ENCODE peak calls at places on chromosomes 1 and 21, in five cellular contexts. J is heart right ventricle, Z is suprapubic skin, V is aorta, I is colonic mucosa. U is an unnamed sample.

GRCh38 chr1:153527023-153527724 is 8.6 kb downstream of the S100A6 start:
- DNase-seq in J (no peak), V (no peak), Z (peak; percentile 57), I (no peak), U (no peak)

GRCh38 chr1:7300893-7301292 is 470.2 kb upstream of the VAMP3 start:
- DNase-seq in J (no peak), Z (no peak), I (peak; percentile 26), V (no peak), U (no peak)

GRCh38 chr1:156083800-156084790 is 1.8 kb upstream of the MEX3A start:
- DNase-seq in J (no peak), V (no peak), Z (no peak), I (no peak), U (no peak)

GRCh38 chr1:185679220-185679619 is 55.0 kb upstream of the HMCN1 start:
- DNase-seq in Z (no peak), J (peak; percentile 12), I (no peak), V (no peak), U (no peak)

GRCh38 chr1:46465981-46466476 is 23.6 kb upstream of the DMBX1 start:
- DNase-seq in J (no peak), I (no peak), V (no peak), Z (no peak), U (no peak)

GRCh38 chr1:21939650-21940374 is 2.7 kb upstream of the HSPG2 start:
- DNase-seq in V (peak; percentile 98), I (peak; percentile 82), Z (peak; percentile 93), J (peak; percentile 91), U (peak; percentile 81)

GRCh38 chr21:21387891-21388290 is 389.7 kb downstream of the NCAM2 start:
- DNase-seq in V (no peak), Z (no peak), J (no peak), I (no peak), U (no peak)

GRCh38 chr1:81672766-81673165 is 128.0 kb upstream of the ADGRL2 start:
- DNase-seq in Z (no peak), I (no peak), V (no peak), J (no peak), U (no peak)

GRCh38 chr1:72845342-72845741 is 563.0 kb upstream of the NEGR1 start:
- DNase-seq in J (no peak), Z (no peak), V (no peak), I (no peak), U (no peak)

GRCh38 chr1:31003613-31004230 is 61.8 kb downstream of the PUM1 start:
- DNase-seq in J (no peak), Z (no peak), I (no peak), V (no peak), U (no peak)

GRCh38 chr1:57404914-57405313 is 18.9 kb downstream of the DAB1 start:
- DNase-seq in J (no peak), V (no peak), Z (no peak), I (no peak), U (no peak)

GRCh38 chr1:201947697-201948008 is 1.3 kb upstream of the LMOD1 start:
- DNase-seq in J (no peak), V (no peak), Z (no peak), I (no peak), U (no peak)

GRCh38 chr1:30760596-30761311 is 3.2 kb upstream of the LAPTM5 start:
- DNase-seq in I (no peak), V (no peak), Z (no peak), J (no peak), U (no peak)

GRCh38 chr1:241605146-241605805 is 34.9 kb downstream of the CHML start:
- DNase-seq in Z (no peak), J (no peak), V (no peak), I (no peak), U (no peak)

GRCh38 chr1:7258622-7259135 is 473.4 kb downstream of the CAMTA1 start:
- DNase-seq in V (no peak), J (no peak), I (peak; percentile 8), Z (no peak), U (no peak)

GRCh38 chr1:193654951-193655705 is 468.7 kb upstream of the B3GALT2 start:
- DNase-seq in J (peak; percentile 23), I (no peak), V (no peak), Z (no peak), U (no peak)

GRCh38 chr1:77538956-77539509 is 143.4 kb downstream of the ZZZ3 start:
- DNase-seq in V (no peak), Z (no peak), J (no peak), I (no peak), U (no peak)

GRCh38 chr1:54501849-54502248 is 46.2 kb upstream of the ACOT11 start:
- DNase-seq in J (no peak), I (no peak), V (no peak), Z (no peak), U (no peak)

GRCh38 chr21:36829116-36829515 is 130.2 kb downstream of the SIM2 start:
- DNase-seq in Z (no peak), V (no peak), J (no peak), I (no peak), U (no peak)

GRCh38 chr21:46622226-46622625 is 13.2 kb upstream of the PRMT2 start:
- DNase-seq in I (no peak), V (peak; percentile 73), Z (peak; percentile 62), J (no peak), U (no peak)

GRCh38 chr1:150173161-150173585 is 23.5 kb downstream of the PLEKHO1 start:
- DNase-seq in J (no peak), V (no peak), I (peak; percentile 56), Z (no peak), U (peak; percentile 59)

GRCh38 chr1:162498442-162498785 is 796 bp downstream of the UHMK1 start:
- DNase-seq in V (no peak), Z (no peak), I (no peak), J (no peak), U (no peak)

GRCh38 chr1:243267346-243268283 is 11.8 kb downstream of the SDCCAG8 start:
- DNase-seq in J (no peak), V (no peak), Z (no peak), I (no peak), U (no peak)

GRCh38 chr1:204530932-204531331 is 14.7 kb downstream of the MDM4 start:
- DNase-seq in V (no peak), I (no peak), Z (no peak), J (no peak), U (no peak)

GRCh38 chr1:67524143-67525052 is 94.2 kb upstream of the SERBP1 start:
- DNase-seq in I (no peak), Z (no peak), J (no peak), V (no peak), U (no peak)

GRCh38 chr1:204677864-204678263 is 7.7 kb downstream of the LRRN2 start:
- DNase-seq in Z (no peak), I (no peak), J (no peak), V (no peak), U (no peak)

GRCh38 chr1:153611024-153611352 is 1.9 kb downstream of the S100A16 start:
- DNase-seq in I (no peak), J (no peak), V (peak; percentile 65), Z (no peak), U (no peak)

GRCh38 chr1:40818264-40818961 is 34.8 kb downstream of the KCNQ4 start:
- DNase-seq in J (peak; percentile 58), I (peak; percentile 88), Z (peak; percentile 74), V (peak; percentile 84), U (peak; percentile 91)

GRCh38 chr1:26237230-26237966 is 3.4 kb downstream of the CEP85 start:
- DNase-seq in Z (no peak), J (no peak), I (no peak), V (no peak), U (no peak)
- H3K36me3 ChIP-seq in Z (no peaks in the 10 kb centered on the region), J (no peaks in the 10 kb centered on the region), I (no peaks in the 10 kb centered on the region), V (no peaks in the 10 kb centered on the region), U (no peaks in the 10 kb centered on the region)

GRCh38 chr1:17891205-17892110 is 136.3 kb downstream of the ACTL8 start:
- DNase-seq in V (no peak), J (peak; percentile 66), I (no peak), Z (no peak), U (no peak)
- H3K4me3 ChIP-seq in V (no peak overlapping the region), J (no peak overlapping the region), I (no peak overlapping the region), Z (no peak overlapping the region), U (no peak overlapping the region)

GRCh38 chr1:246726881-246727280 is 2.7 kb downstream of the SCCPDH start:
- DNase-seq in I (no peak), J (peak; percentile 16), V (no peak), Z (no peak), U (no peak)

GRCh38 chr1:246728311-246728710 is 4.1 kb downstream of the SCCPDH start:
- DNase-seq in I (no peak), J (no peak), V (no peak), Z (no peak), U (no peak)

GRCh38 chr1:246726255-246726679 is 2.1 kb downstream of the SCCPDH start:
- DNase-seq in J (no peak), Z (no peak), I (no peak), V (no peak), U (no peak)

GRCh38 chr1:246725191-246725590 is 982 bp downstream of the SCCPDH start:
- DNase-seq in V (no peak), Z (no peak), J (no peak), I (no peak), U (no peak)

DNA sequence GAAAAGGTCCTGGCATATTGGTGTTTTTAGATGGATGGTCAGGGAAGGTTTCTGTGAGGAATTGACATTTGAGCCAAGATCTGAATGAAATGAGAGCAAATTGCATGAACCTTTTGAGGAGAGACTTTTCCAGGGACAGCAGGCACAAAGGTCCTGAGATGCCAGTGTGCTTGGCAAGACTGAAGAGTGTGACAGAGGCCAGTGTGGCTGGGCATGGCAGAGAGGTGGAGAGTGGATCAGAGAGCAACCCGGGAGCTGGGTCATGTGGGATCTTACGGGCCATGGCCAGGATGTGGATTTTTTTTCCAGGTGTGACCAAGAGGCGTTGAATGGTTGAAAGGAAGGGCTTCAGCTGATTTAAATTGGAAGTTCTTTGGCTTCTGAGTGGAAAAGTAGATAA is 3.4 kb downstream of the SCCPDH start:
- DNase-seq in V (no peak), Z (no peak), I (no peak), J (no peak), U (no peak)
- H3K4me1 ChIP-seq in V (no peaks in the 10 kb centered on the region), Z (peaks cover 10% of the 10 kb centered on the region), I (no peaks in the 10 kb centered on the region), J (peaks cover 7% of the 10 kb centered on the region), U (peaks cover 3% of the 10 kb centered on the region)

GRCh38 chr21:32349333-32349944 is 43.4 kb downstream of the URB1 start:
- DNase-seq in I (no peak), V (no peak), Z (no peak), J (no peak), U (no peak)

GRCh38 chr21:32348604-32349332 is 44.0 kb downstream of the URB1 start:
- DNase-seq in I (peak; percentile 31), V (no peak), Z (no peak), J (no peak), U (no peak)

GRCh38 chr21:32350981-32351380 is 41.8 kb downstream of the URB1 start:
- DNase-seq in J (no peak), I (no peak), Z (no peak), V (no peak), U (no peak)

GRCh38 chr21:32351428-32351827 is 41.4 kb downstream of the URB1 start:
- DNase-seq in Z (no peak), V (no peak), J (no peak), I (no peak), U (no peak)

GRCh38 chr21:32350211-32350980 is 42.4 kb downstream of the URB1 start:
- DNase-seq in J (no peak), V (no peak), I (no peak), Z (no peak), U (no peak)
- H3K36me3 ChIP-seq in J (peaks cover 12% of the 10 kb centered on the region), V (peaks cover 4% of the 10 kb centered on the region), I (peaks cover 22% of the 10 kb centered on the region), Z (peaks cover 95% of the 10 kb centered on the region), U (peaks cover 16% of the 10 kb centered on the region)

U was measured in mucosa of descending colon.